ENCODE peak calls at places on chromosome 12, in six cellular contexts. R is bronchial epithelial cell; K is ureter; G is activated gamma-delta T cell treated with anti-CD3 and anti-CD28 coated beads, Interleukin-2, amount 50 U/mL, for 16 hours; J is Kasumi-1; E is NCI-H345. B is an unnamed sample.

GRCh38 chr12:122499991-122500684 is 594 bp downstream of the ZCCHC8 start:
- DNase-seq in E (peak; percentile 43), R (peak; percentile 59), J (peak; percentile 67), K (peak; percentile 54), G (peak; percentile 27), B (peak; percentile 44)

GRCh38 chr12:94012508-94013044 is 135.8 kb upstream of the PLXNC1 start:
- DNase-seq in K (no peak), G (no peak), E (no peak), R (no peak), J (peak; percentile 6), B (no peak)

GRCh38 chr12:66354291-66354690 is 52.0 kb downstream of the HELB start:
- DNase-seq in G (no peak), R (no peak), J (no peak), K (peak; percentile 18), E (peak; percentile 59), B (no peak)

GRCh38 chr12:98328467-98328866 is 186.9 kb upstream of the TMPO start:
- DNase-seq in R (no peak), K (no peak), J (no peak), G (no peak), E (no peak), B (no peak)

GRCh38 chr12:6038160-6038559 is 86.3 kb downstream of the VWF start:
- DNase-seq in K (no peak), R (peak; percentile 78), J (peak; percentile 51), E (peak; percentile 63), G (no peak), B (peak; percentile 39)

GRCh38 chr12:70724444-70724843 is 87.2 kb upstream of the PTPRB start:
- DNase-seq in K (no peak), J (peak; percentile 51), G (no peak), E (no peak), R (peak; percentile 37), B (peak; percentile 44)

GRCh38 chr12:127148318-127148717 is 1118.7 kb upstream of the TMEM132C start:
- DNase-seq in E (no peak), K (no peak), R (no peak), G (no peak), J (no peak), B (no peak)

GRCh38 chr12:4353785-4354208 is 25.7 kb downstream of the FGF23 start:
- DNase-seq in R (peak; percentile 20), E (peak; percentile 1), K (no peak), G (peak; percentile 38), J (no peak), B (peak; percentile 44)

GRCh38 chr12:16148938-16149337 is 128.5 kb downstream of the SLC15A5 start:
- DNase-seq in J (peak; percentile 83), K (no peak), G (no peak), E (no peak), R (no peak), B (no peak)

GRCh38 chr12:62190921-62191746 is 69.1 kb upstream of the USP15 start:
- DNase-seq in G (no peak), J (no peak), E (no peak), R (no peak), K (no peak), B (no peak)

GRCh38 chr12:27333311-27334009 is 824 bp downstream of the BMAL2 start:
- DNase-seq in G (no peak), J (peak; percentile 31), R (peak; percentile 38), K (no peak), E (peak; percentile 44), B (peak; percentile 31)

GRCh38 chr12:69026341-69026740 is 93.4 kb upstream of the CPM start:
- DNase-seq in G (no peak), K (no peak), R (no peak), J (peak; percentile 21), E (no peak), B (no peak)

GRCh38 chr12:64946132-64946829 is 121.8 kb downstream of the TBC1D30 start:
- DNase-seq in E (peak; percentile 78), R (no peak), J (no peak), K (no peak), G (no peak), B (no peak)

GRCh38 chr12:62785941-62786559 is 148.9 kb downstream of the PPM1H start:
- DNase-seq in G (no peak), R (peak; percentile 99), E (peak; percentile 1), J (peak; percentile 51), K (peak; percentile 63), B (peak; percentile 92)

GRCh38 chr12:3170423-3171194 is 93.4 kb downstream of the TSPAN9 start:
- DNase-seq in K (no peak), G (no peak), R (peak; percentile 91), J (no peak), E (no peak), B (peak; percentile 12)

GRCh38 chr12:16189849-16190248 is 87.6 kb downstream of the SLC15A5 start:
- DNase-seq in J (peak; percentile 61), R (peak; percentile 39), K (no peak), G (no peak), E (no peak), B (no peak)

GRCh38 chr12:28027328-28027727 is 54.8 kb upstream of the PTHLH start:
- DNase-seq in G (no peak), R (no peak), J (no peak), E (no peak), K (no peak), B (no peak)

GRCh38 chr12:50988051-50988450 is 35.7 kb downstream of the HIGD1C start:
- DNase-seq in G (no peak), J (no peak), K (no peak), R (no peak), E (no peak), B (no peak)

GRCh38 chr12:10397311-10397710 is 7.5 kb upstream of the KLRK1 start:
- DNase-seq in G (no peak), K (no peak), R (no peak), J (no peak), E (no peak), B (no peak)

GRCh38 chr12:56929780-56930179 is 4.4 kb downstream of the SDR9C7 start:
- DNase-seq in E (no peak), K (peak; percentile 19), J (no peak), G (no peak), R (no peak), B (no peak)

GRCh38 chr12:14841761-14842160 is 1.6 kb downstream of the ART4 start:
- DNase-seq in J (no peak), G (no peak), E (no peak), K (no peak), R (peak; percentile 83), B (peak; percentile 82)

GRCh38 chr12:24113701-24114100 is 164.2 kb upstream of the SOX5 start:
- DNase-seq in G (no peak), R (no peak), E (no peak), J (no peak), K (no peak), B (no peak)

GRCh38 chr12:95396849-95397498 is 77.0 kb upstream of the METAP2 start:
- DNase-seq in E (no peak), K (no peak), J (no peak), R (peak; percentile 95), G (no peak), B (no peak)

GRCh38 chr12:130456375-130457199 is 118.9 kb downstream of the PIWIL1 start:
- DNase-seq in K (no peak), J (no peak), G (no peak), E (peak; percentile 87), R (no peak), B (no peak)